ENCODE peak calls at places on chromosomes 16 and 17, in five cellular contexts. One of them, this sample, is unnamed. For H3K9me3, the result is how much of the 10 kb centered on the place peaks cover.

GRCh38 chr17:27241346-27241946 is 52.5 kb upstream of the WSB1 start:
- DNase-seq in stomach: no peak
- DNase-seq in IMR-90: peak
- DNase-seq in CD8-positive, alpha-beta memory T cell: no peak
- DNase-seq in CD4-positive, alpha-beta T cell: no peak
- DNase-seq in this sample: no peak

GRCh38 chr17:37849617-37849972 is 74.6 kb upstream of the TBC1D3K start:
- DNase-seq in IMR-90: no peak
- DNase-seq in CD8-positive, alpha-beta memory T cell: no peak
- DNase-seq in CD4-positive, alpha-beta T cell: no peak
- DNase-seq in stomach: no peak
- DNase-seq in this sample: no peak

GRCh38 chr16:84318091-84318975 is 23.7 kb downstream of the WFDC1 start:
- DNase-seq in CD4-positive, alpha-beta T cell: no peak
- DNase-seq in stomach: no peak
- DNase-seq in CD8-positive, alpha-beta memory T cell: no peak
- DNase-seq in IMR-90: no peak
- DNase-seq in this sample: no peak

GRCh38 chr17:57357830-57358426 is 101.6 kb downstream of the MSI2 start:
- DNase-seq in CD4-positive, alpha-beta T cell: no peak
- DNase-seq in CD8-positive, alpha-beta memory T cell: peak
- DNase-seq in stomach: no peak
- DNase-seq in IMR-90: no peak
- DNase-seq in this sample: no peak

GRCh38 chr17:29010129-29010528 is 4.3 kb upstream of the SEZ6 start:
- DNase-seq in stomach: no peak
- DNase-seq in CD8-positive, alpha-beta memory T cell: no peak
- DNase-seq in CD4-positive, alpha-beta T cell: no peak
- DNase-seq in IMR-90: no peak
- DNase-seq in this sample: no peak

GRCh38 chr17:57597531-57598453 is 147.3 kb downstream of the CCDC182 start:
- DNase-seq in stomach: peak
- DNase-seq in CD8-positive, alpha-beta memory T cell: peak
- DNase-seq in IMR-90: peak
- DNase-seq in CD4-positive, alpha-beta T cell: peak
- DNase-seq in this sample: no peak

GRCh38 chr17:77189148-77189547 is 48.4 kb downstream of the SEC14L1 start:
- DNase-seq in stomach: no peak
- DNase-seq in CD8-positive, alpha-beta memory T cell: peak
- DNase-seq in CD4-positive, alpha-beta T cell: no peak
- DNase-seq in IMR-90: no peak
- DNase-seq in this sample: no peak

GRCh38 chr16:27379919-27380318 is 22.1 kb upstream of the IL21R start:
- DNase-seq in CD8-positive, alpha-beta memory T cell: no peak
- DNase-seq in stomach: no peak
- DNase-seq in CD4-positive, alpha-beta T cell: no peak
- DNase-seq in IMR-90: no peak
- DNase-seq in this sample: no peak

GRCh38 chr16:63324306-63324705 is 1288.1 kb upstream of the CDH8 start:
- DNase-seq in stomach: no peak
- DNase-seq in CD8-positive, alpha-beta memory T cell: no peak
- DNase-seq in CD4-positive, alpha-beta T cell: no peak
- DNase-seq in IMR-90: no peak
- DNase-seq in this sample: no peak

GRCh38 chr17:69246202-69246601 is 17.6 kb upstream of the ABCA10 start:
- DNase-seq in IMR-90: no peak
- DNase-seq in CD4-positive, alpha-beta T cell: no peak
- DNase-seq in stomach: no peak
- DNase-seq in CD8-positive, alpha-beta memory T cell: no peak
- DNase-seq in this sample: no peak

GRCh38 chr16:1290860-1291575 is 18.4 kb upstream of the UBE2I start:
- DNase-seq in stomach: no peak
- DNase-seq in IMR-90: no peak
- DNase-seq in CD4-positive, alpha-beta T cell: no peak
- DNase-seq in CD8-positive, alpha-beta memory T cell: no peak
- DNase-seq in this sample: no peak

GRCh38 chr17:32852811-32853210 is 24.1 kb downstream of the MYO1D start:
- DNase-seq in IMR-90: no peak
- DNase-seq in CD4-positive, alpha-beta T cell: no peak
- DNase-seq in CD8-positive, alpha-beta memory T cell: no peak
- DNase-seq in stomach: no peak
- DNase-seq in this sample: no peak

GRCh38 chr16:79801550-79802090 is 201.1 kb upstream of the MAF start:
- DNase-seq in IMR-90: no peak
- DNase-seq in stomach: no peak
- DNase-seq in CD8-positive, alpha-beta memory T cell: no peak
- DNase-seq in CD4-positive, alpha-beta T cell: no peak
- DNase-seq in this sample: no peak

GRCh38 chr16:89221604-89222003 is 4.1 kb downstream of the ZNF778 start:
- DNase-seq in CD4-positive, alpha-beta T cell: no peak
- DNase-seq in stomach: no peak
- DNase-seq in CD8-positive, alpha-beta memory T cell: no peak
- DNase-seq in IMR-90: no peak
- DNase-seq in this sample: no peak

GRCh38 chr16:89219365-89219764 is 1.9 kb downstream of the ZNF778 start:
- DNase-seq in CD4-positive, alpha-beta T cell: no peak
- DNase-seq in stomach: no peak
- DNase-seq in IMR-90: no peak
- DNase-seq in CD8-positive, alpha-beta memory T cell: no peak
- DNase-seq in this sample: no peak

GRCh38 chr16:89230210-89230609 is 12.7 kb downstream of the ZNF778 start:
- DNase-seq in CD4-positive, alpha-beta T cell: no peak
- DNase-seq in IMR-90: no peak
- DNase-seq in CD8-positive, alpha-beta memory T cell: no peak
- DNase-seq in stomach: no peak
- DNase-seq in this sample: no peak

GRCh38 chr16:89222931-89223330 is 5.4 kb downstream of the ZNF778 start:
- DNase-seq in CD8-positive, alpha-beta memory T cell: no peak
- DNase-seq in CD4-positive, alpha-beta T cell: no peak
- DNase-seq in stomach: no peak
- DNase-seq in IMR-90: no peak
- DNase-seq in this sample: no peak

GRCh38 chr16:89224665-89225064 is 7.2 kb downstream of the ZNF778 start:
- DNase-seq in IMR-90: no peak
- DNase-seq in stomach: no peak
- DNase-seq in CD4-positive, alpha-beta T cell: no peak
- DNase-seq in CD8-positive, alpha-beta memory T cell: no peak
- DNase-seq in this sample: no peak
- H3K9me3 ChIP-seq in IMR-90: under half
- H3K9me3 ChIP-seq in stomach: under half
- H3K9me3 ChIP-seq in CD4-positive, alpha-beta T cell: under half
- H3K9me3 ChIP-seq in CD8-positive, alpha-beta memory T cell: under half
- H3K9me3 ChIP-seq in this sample: under half

GRCh38 chr16:3306078-3306477 is 781 bp downstream of the ZNF75A start:
- DNase-seq in CD8-positive, alpha-beta memory T cell: no peak
- DNase-seq in CD4-positive, alpha-beta T cell: no peak
- DNase-seq in IMR-90: no peak
- DNase-seq in stomach: no peak
- DNase-seq in this sample: no peak
- H3K9me3 ChIP-seq in CD8-positive, alpha-beta memory T cell: under half
- H3K9me3 ChIP-seq in CD4-positive, alpha-beta T cell: under half
- H3K9me3 ChIP-seq in IMR-90: under half
- H3K9me3 ChIP-seq in stomach: half or more
- H3K9me3 ChIP-seq in this sample: under half

GRCh38 chr17:83201206-83202001 is 122.0 kb downstream of the METRNL start:
- DNase-seq in CD8-positive, alpha-beta memory T cell: no peak
- DNase-seq in stomach: peak
- DNase-seq in IMR-90: no peak
- DNase-seq in CD4-positive, alpha-beta T cell: no peak
- DNase-seq in this sample: no peak
- H3K9me3 ChIP-seq in CD8-positive, alpha-beta memory T cell: under half
- H3K9me3 ChIP-seq in stomach: under half
- H3K9me3 ChIP-seq in IMR-90: under half
- H3K9me3 ChIP-seq in CD4-positive, alpha-beta T cell: under half
- H3K9me3 ChIP-seq in this sample: under half

GRCh38 chr17:49978501-49978900 is 9.5 kb downstream of the DLX4 start:
- DNase-seq in stomach: no peak
- DNase-seq in IMR-90: no peak
- DNase-seq in CD8-positive, alpha-beta memory T cell: no peak
- DNase-seq in CD4-positive, alpha-beta T cell: no peak
- DNase-seq in this sample: no peak
- H3K9me3 ChIP-seq in stomach: under half
- H3K9me3 ChIP-seq in IMR-90: under half
- H3K9me3 ChIP-seq in CD8-positive, alpha-beta memory T cell: under half
- H3K9me3 ChIP-seq in CD4-positive, alpha-beta T cell: under half
- H3K9me3 ChIP-seq in this sample: under half

GRCh38 chr17:11559601-11560000 is 38.7 kb upstream of the DNAH9 start:
- DNase-seq in CD4-positive, alpha-beta T cell: no peak
- DNase-seq in stomach: no peak
- DNase-seq in IMR-90: no peak
- DNase-seq in CD8-positive, alpha-beta memory T cell: no peak
- DNase-seq in this sample: no peak
- H3K9me3 ChIP-seq in CD4-positive, alpha-beta T cell: under half
- H3K9me3 ChIP-seq in stomach: under half
- H3K9me3 ChIP-seq in IMR-90: half or more
- H3K9me3 ChIP-seq in CD8-positive, alpha-beta memory T cell: under half
- H3K9me3 ChIP-seq in this sample: under half